ENCODE peak calls at places on chromosomes 4 and X, in four cellular contexts. W, V, K and F are unnamed samples.

GRCh38 chr4:72817012-72817411 is 248.0 kb upstream of the ADAMTS3 start:
- DNase-seq in W (no peak), V (no peak), K (peak), F (peak)

GRCh38 chr4:159175165-159175988 is 72.5 kb downstream of the RAPGEF2 start:
- DNase-seq in W (peak), V (peak), K (peak), F (peak)

GRCh38 chrX:69216911-69217310 is 51.7 kb upstream of the PJA1 start:
- DNase-seq in W (peak), V (no peak), K (peak), F (no peak)

GRCh38 chrX:148995661-148996060 is 495.2 kb downstream of the AFF2 start:
- DNase-seq in W (no peak), V (no peak), K (no peak), F (no peak)

GRCh38 chr4:15659768-15660394 is 4.7 kb upstream of the FBXL5 start:
- DNase-seq in W (peak), V (no peak), K (peak), F (peak)

GRCh38 chr4:180106997-180107396 is 2136.2 kb upstream of the TENM3 start:
- DNase-seq in W (peak), V (no peak), K (no peak), F (no peak)

GRCh38 chrX:17242470-17242869 is 132.5 kb upstream of the NHS start:
- DNase-seq in W (peak), V (no peak), K (peak), F (peak)

GRCh38 chrX:10158279-10158939 is 1.6 kb downstream of the CLCN4 start:
- DNase-seq in W (no peak), V (no peak), K (no peak), F (no peak)

GRCh38 chr4:17535906-17536305 is 20.9 kb downstream of the CLRN2 start:
- DNase-seq in W (no peak), V (no peak), K (no peak), F (peak)

GRCh38 chr4:177405508-177405907 is 36.7 kb downstream of the AGA start:
- DNase-seq in W (no peak), V (no peak), K (no peak), F (no peak)

GRCh38 chr4:117249333-117249732 is 164.0 kb upstream of the TRAM1L1 start:
- DNase-seq in W (no peak), V (no peak), K (no peak), F (no peak)

GRCh38 chr4:134885436-134885835 is 683.8 kb upstream of the PABPC4L start:
- DNase-seq in W (no peak), V (no peak), K (no peak), F (peak)

GRCh38 chr4:73869130-73870055 is at the start of gene CXCL1:
- DNase-seq in W (no peak), V (peak), K (no peak), F (peak)

GRCh38 chr4:73870260-73870659 is 1.1 kb downstream of the CXCL1 start:
- DNase-seq in W (no peak), V (no peak), K (no peak), F (peak)

GRCh38 chr4:73871911-73872310 is 2.7 kb downstream of the CXCL1 start:
- DNase-seq in W (no peak), V (no peak), K (no peak), F (peak)

GRCh38 chr4:73872331-73873108 is 3.3 kb downstream of the CXCL1 start:
- DNase-seq in W (no peak), V (no peak), K (no peak), F (peak)

GRCh38 chr4:73870778-73871177 is 1.6 kb downstream of the CXCL1 start:
- DNase-seq in W (no peak), V (no peak), K (peak), F (peak)
- H3K4me3 ChIP-seq in W (no peak), V (no peak), K (no peak), F (peak)

GRCh38 chr4:96170198-96170597 is 330.3 kb downstream of the PDHA2 start:
- DNase-seq in W (no peak), V (no peak), K (no peak), F (no peak)
- TF ChIP-seq CTCF in W (no peak), V (no peak), K (no peak), F (no peak)

GRCh38 chrX:11305641-11306040 is 12.4 kb downstream of the AMELX start:
- DNase-seq in W (no peak), V (no peak), K (no peak), F (no peak)

GRCh38 chrX:11304829-11305228 is 11.6 kb downstream of the AMELX start:
- DNase-seq in W (no peak), V (no peak), K (no peak), F (no peak)

GRCh38 chrX:11309220-11309619 is 16.0 kb downstream of the AMELX start:
- DNase-seq in W (no peak), V (no peak), K (no peak), F (no peak)
- H3K4me3 ChIP-seq in W (no peak), V (no peak), K (no peak), F (no peak)

GRCh38 chr4:8155660-8156421 is 2.8 kb downstream of the ABLIM2 start:
- DNase-seq in W (no peak), V (no peak), K (no peak), F (no peak)
- TF ChIP-seq CTCF in W (no peak), V (no peak), K (no peak), F (no peak)

GRCh38 chrX:24169211-24169610 is 19.7 kb downstream of the ZFX start:
- DNase-seq in W (no peak), V (no peak), K (peak), F (no peak)
- H3K4me3 ChIP-seq in W (no peak), V (no peak), K (no peak), F (no peak)

GRCh38 chrX:106752101-106752678 is 25.7 kb downstream of the RNF128 start:
- DNase-seq in W (peak), V (no peak), K (peak), F (peak)
- TF ChIP-seq CTCF in W (peak), V (no peak), K (peak), F (peak)

GRCh38 chr4:71300362-71300761 is 38.5 kb upstream of the SLC4A4 start:
- DNase-seq in W (no peak), V (no peak), K (no peak), F (no peak)

GRCh38 chr4:71300964-71301363 is 37.9 kb upstream of the SLC4A4 start:
- DNase-seq in W (no peak), V (no peak), K (no peak), F (no peak)

GRCh38 chr4:71303850-71304249 is 35.0 kb upstream of the SLC4A4 start:
- DNase-seq in W (peak), V (no peak), K (peak), F (no peak)

GRCh38 chr4:71307729-71308128 is 31.1 kb upstream of the SLC4A4 start:
- DNase-seq in W (no peak), V (no peak), K (no peak), F (no peak)

DNA sequence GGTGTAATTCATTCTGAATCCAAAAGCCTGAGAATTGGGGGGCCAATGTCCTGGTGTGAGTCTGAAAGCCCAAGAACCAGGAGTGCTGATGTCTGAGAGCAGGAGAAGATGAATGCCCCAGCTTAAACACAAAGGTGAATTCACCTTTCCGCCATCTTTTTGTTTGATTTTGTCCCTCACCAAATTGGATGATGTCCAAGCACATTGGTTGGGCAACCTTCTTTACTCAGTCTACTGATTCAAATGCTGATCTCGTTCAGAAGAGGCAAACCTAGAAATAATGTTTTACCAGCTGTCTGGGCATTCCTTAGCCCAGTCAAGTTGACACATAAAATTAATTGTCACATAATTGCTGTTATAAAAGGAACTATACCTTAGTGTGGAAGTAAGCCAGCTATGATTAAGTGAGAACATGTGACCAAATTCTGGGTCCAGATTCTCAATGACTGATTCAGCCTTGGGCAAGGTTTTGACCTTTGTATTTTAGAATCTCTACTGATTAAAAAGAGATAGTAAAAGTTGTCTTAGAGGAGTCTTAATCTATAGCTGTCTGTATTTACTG is 34.5 kb upstream of the SLC4A4 start:
- DNase-seq in W (no peak), V (no peak), K (peak), F (no peak)
- H3K4me3 ChIP-seq in W (no peak), V (no peak), K (no peak), F (no peak)

DNA sequence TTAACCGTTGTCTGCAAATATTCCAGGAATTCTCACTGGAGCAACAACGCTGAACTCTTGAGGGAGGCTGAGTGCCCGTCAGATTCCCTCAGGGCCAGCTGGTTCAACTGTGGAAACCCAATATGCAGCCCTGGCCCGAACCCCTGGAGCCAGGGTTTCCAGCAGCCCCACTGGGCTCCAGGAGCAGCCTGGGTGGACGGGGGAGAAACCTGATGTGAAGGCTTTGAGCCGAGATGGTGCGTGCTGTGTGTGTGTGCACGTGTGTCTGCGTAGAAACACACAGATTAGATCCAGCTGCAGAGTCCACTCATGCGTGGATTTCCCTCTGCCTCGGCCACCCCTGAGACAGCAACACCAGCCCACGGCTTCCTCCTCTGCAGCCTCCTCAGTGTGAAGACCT is 19.4 kb upstream of the SLC25A6 start:
- DNase-seq in W (no peak), V (no peak), K (no peak), F (no peak)
- TF ChIP-seq CTCF in W (no peak), V (no peak), K (no peak), F (no peak)